ENCODE peak calls at places on chromosomes 13 and 19, in ten cellular contexts. O is fibroblast of lung; W is BE2C; Q is H1; T is psoas muscle; G is CD4-positive, CD25-positive, alpha-beta regulatory T cell; K is PC-3; X is neuronal stem cell; N is tibial artery; P is cardiac muscle cell. H is an unnamed sample. For H3K4me1, the result is how much of the 10 kb centered on the place peaks cover.

GRCh38 chr19:45496349-45496953 is 396 bp downstream of the RTN2 start:
- DNase-seq in K (peak), W (peak), O (no peak), P (peak), T (peak), Q (no peak), N (no peak), X (peak), G (peak), H (no peak)

GRCh38 chr19:3899531-3900294 is 19.2 kb downstream of the ATCAY start:
- DNase-seq in N (peak), X (no peak), Q (no peak), G (no peak), K (peak), T (no peak), W (no peak), O (no peak), P (no peak), H (no peak)

GRCh38 chr13:99693812-99694211 is 192.5 kb downstream of the TM9SF2 start:
- DNase-seq in G (no peak), P (no peak), K (no peak), T (no peak), Q (no peak), O (no peak), W (no peak), X (no peak), N (no peak), H (no peak)

GRCh38 chr19:17777840-17778620 is 16.9 kb upstream of the B3GNT3 start:
- DNase-seq in N (peak), X (peak), G (no peak), P (peak), O (no peak), K (peak), Q (peak), W (peak), T (peak), H (no peak)

GRCh38 chr19:47725759-47726401 is 12.7 kb downstream of the EHD2 start:
- DNase-seq in N (no peak), K (no peak), Q (no peak), P (no peak), G (no peak), T (no peak), W (no peak), X (no peak), O (no peak), H (no peak)

GRCh38 chr13:32164622-32165268 is 133.2 kb downstream of the FRY start:
- DNase-seq in W (peak), T (no peak), G (peak), O (peak), Q (peak), N (no peak), K (peak), X (peak), P (peak), H (no peak)

GRCh38 chr13:22369090-22369489 is 698.2 kb downstream of the FGF9 start:
- DNase-seq in P (no peak), N (no peak), X (no peak), T (no peak), W (no peak), Q (no peak), O (no peak), K (no peak), G (no peak), H (no peak)

GRCh38 chr13:111402441-111402840 is 82.0 kb downstream of the TEX29 start:
- DNase-seq in G (no peak), T (no peak), Q (no peak), N (peak), K (no peak), W (no peak), P (no peak), O (no peak), X (no peak), H (no peak)

GRCh38 chr13:98157188-98157587 is 14.3 kb downstream of the FARP1 start:
- DNase-seq in Q (no peak), T (no peak), N (no peak), W (no peak), K (no peak), X (no peak), O (no peak), G (no peak), P (no peak), H (no peak)

GRCh38 chr13:106471957-106472543 is 63.4 kb downstream of the EFNB2 start:
- DNase-seq in T (no peak), Q (peak), K (peak), O (peak), W (peak), X (peak), N (no peak), P (peak), G (no peak), H (no peak)

GRCh38 chr19:10769533-10770491 is 51.9 kb downstream of the DNM2 start:
- DNase-seq in K (peak), N (no peak), T (peak), G (no peak), X (no peak), P (peak), W (peak), Q (no peak), O (peak), H (no peak)

GRCh38 chr19:870963-871401 is 11.5 kb downstream of the CFD start:
- DNase-seq in K (no peak), X (no peak), P (no peak), O (peak), N (no peak), G (no peak), T (peak), W (peak), Q (no peak), H (no peak)

GRCh38 chr19:10896851-10897526 is 25.6 kb downstream of the CARM1 start:
- DNase-seq in K (peak), Q (no peak), T (no peak), W (no peak), O (no peak), N (no peak), X (no peak), P (no peak), G (no peak), H (no peak)

GRCh38 chr13:102373221-102373620 is 28.6 kb downstream of the FGF14 start:
- DNase-seq in N (no peak), O (no peak), K (no peak), G (no peak), X (no peak), W (no peak), T (no peak), P (no peak), Q (no peak), H (no peak)

GRCh38 chr13:75345191-75345590 is 136.8 kb downstream of the TBC1D4 start:
- DNase-seq in P (no peak), N (no peak), X (no peak), T (no peak), G (no peak), K (no peak), W (no peak), Q (no peak), O (no peak), H (no peak)

GRCh38 chr13:47144782-47145181 is 247.9 kb upstream of the HTR2A start:
- DNase-seq in X (no peak), T (no peak), O (no peak), P (no peak), K (no peak), N (no peak), Q (no peak), G (no peak), W (no peak), H (no peak)

GRCh38 chr13:100473087-100473486 is 115.5 kb downstream of the GGACT start:
- DNase-seq in P (peak), K (no peak), W (no peak), T (no peak), O (no peak), Q (no peak), N (no peak), X (peak), G (no peak), H (no peak)

GRCh38 chr13:43802511-43802910 is 15.7 kb upstream of the ENOX1 start:
- DNase-seq in N (no peak), Q (no peak), X (no peak), K (peak), W (no peak), T (no peak), O (no peak), P (no peak), G (no peak), H (no peak)

DNA sequence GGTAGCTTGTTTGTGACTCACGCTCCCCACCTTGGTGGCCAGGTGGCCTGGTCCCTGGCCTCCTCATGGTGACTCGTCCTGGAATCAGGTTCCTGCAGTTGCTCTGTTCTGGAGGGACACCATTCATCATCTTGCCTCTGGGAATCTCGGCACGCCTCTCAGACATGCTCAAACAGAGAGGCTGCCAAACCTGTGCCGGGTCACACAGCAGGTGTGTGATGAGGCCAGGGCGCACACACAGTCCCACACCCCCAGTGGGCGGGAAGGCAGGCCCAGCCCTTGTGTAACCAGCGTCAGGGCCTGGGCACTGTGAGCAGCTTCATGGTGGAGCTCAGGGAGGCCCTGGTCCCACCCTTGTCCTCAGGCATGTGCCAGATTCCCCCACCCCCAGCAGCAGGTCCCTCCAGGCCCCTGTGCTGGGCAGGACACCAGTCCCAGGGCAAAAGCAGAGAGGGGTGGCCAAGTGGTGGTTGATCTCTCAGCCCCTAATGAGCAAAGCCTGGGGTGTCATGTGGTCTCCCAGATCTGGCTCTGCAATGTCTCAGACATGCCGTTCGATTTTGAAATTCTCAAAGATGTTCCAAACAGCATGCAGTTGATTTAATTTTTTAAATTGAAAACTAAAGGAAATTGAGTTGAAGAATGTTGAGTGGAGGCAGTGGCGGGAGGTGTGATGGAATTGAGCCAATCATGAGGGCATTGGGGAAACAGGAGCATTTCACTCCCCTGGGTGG is 12.1 kb downstream of the CEBPA start:
- DNase-seq in P (no peak), Q (no peak), G (no peak), W (no peak), N (no peak), X (no peak), T (peak), O (no peak), K (peak), H (no peak)
- H3K4me1 ChIP-seq in P (under half), Q (under half), G (under half), W (under half), N (under half), X (under half), T (under half), O (under half), K (under half), H (half or more)

DNA sequence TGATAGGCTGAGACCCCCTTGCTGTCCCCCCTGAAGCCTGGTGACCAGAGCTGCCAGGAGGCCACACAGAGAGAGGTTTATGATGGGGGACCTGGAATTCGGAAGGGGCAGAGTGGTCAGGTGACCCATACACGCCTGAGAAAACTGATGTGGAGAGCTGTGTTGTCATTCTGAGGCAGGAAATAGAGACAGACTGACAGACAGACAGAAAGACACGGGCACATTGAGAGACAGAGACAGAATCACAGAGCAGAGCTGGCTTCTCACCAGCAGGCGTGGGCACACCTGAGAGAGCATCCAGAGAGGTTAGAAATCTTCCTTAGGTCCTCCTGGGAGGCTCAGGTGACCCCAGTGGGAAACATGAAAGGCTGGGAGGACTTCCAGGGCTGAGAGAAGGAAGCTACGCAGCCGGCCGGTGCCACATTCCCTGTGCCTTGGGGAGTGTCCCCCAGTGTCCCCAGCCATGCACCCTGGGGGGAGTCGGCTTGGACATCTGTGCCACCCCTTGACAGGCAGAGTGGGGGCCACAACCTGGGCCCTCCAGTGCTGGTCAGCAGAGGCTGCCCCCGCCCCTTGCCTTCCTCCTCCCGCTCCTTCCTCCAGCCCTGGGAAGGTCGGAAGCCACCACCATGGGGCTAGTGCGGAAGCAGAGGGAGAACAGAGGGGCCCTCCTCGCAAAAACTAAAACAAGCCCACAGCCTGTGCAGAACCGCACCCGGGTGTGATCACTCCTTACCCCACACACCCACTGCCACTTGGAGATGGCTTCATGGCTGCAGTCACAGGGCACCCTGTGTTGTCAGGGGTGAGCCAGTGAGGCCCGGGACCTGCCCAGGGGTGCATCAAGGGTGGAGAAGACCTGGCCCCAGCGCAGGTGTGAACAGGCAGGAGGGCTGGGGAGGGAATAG is 2.2 kb downstream of the FFAR1 start:
- DNase-seq in P (no peak), X (no peak), N (peak), Q (no peak), W (no peak), T (no peak), K (no peak), O (no peak), G (no peak), H (peak)
- H3K4me1 ChIP-seq in P (under half), X (under half), N (under half), Q (under half), W (under half), T (under half), K (under half), O (under half), G (under half), H (under half)

DNA sequence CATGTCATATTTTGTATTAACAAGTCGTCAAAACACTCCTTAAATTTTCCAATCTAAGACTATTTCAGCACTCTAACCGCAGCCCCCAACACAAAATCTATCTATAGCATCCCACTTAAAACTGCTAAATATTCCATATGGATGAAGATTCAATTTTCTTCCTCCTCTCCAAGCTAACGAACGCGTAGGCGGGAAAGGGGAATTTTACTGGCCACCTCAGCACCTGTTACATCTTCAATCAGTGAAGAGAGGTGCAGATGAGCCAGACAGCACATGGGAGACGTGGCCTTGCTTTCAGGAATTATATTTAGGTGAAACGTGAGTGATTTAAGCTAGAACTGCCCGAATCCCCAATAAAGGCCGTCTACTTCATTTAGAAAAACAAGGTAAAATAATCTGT is 1.1 kb downstream of the RBM26 start:
- DNase-seq in N (no peak), P (no peak), W (no peak), X (no peak), G (no peak), T (no peak), K (no peak), Q (no peak), O (no peak), H (no peak)
- H3K4me1 ChIP-seq in N (under half), P (under half), W (under half), X (under half), G (half or more), T (half or more), K (under half), Q (under half), O (under half), H (half or more)

DNA sequence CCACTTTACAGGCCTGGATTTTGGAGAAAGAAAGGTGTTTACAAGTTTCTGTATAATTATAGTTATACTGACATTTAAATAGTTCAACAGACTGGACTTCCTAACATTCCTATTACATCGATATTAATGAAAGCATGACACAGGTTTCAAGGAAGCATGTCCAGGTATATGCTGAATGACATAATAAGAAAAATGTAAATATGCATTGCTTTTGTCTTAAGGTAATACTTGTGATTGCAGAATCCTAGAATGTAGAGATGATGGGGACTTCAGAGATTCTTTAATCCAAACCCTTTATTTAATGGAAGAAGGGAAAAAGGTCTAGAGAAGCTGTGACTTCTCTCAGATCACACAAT is 5.0 kb downstream of the STARD13 start:
- DNase-seq in Q (no peak), G (no peak), T (no peak), K (no peak), N (no peak), W (no peak), P (no peak), O (no peak), X (no peak), H (no peak)
- H3K4me1 ChIP-seq in Q (under half), G (under half), T (half or more), K (half or more), N (half or more), W (under half), P (under half), O (under half), X (under half), H (under half)

DNA sequence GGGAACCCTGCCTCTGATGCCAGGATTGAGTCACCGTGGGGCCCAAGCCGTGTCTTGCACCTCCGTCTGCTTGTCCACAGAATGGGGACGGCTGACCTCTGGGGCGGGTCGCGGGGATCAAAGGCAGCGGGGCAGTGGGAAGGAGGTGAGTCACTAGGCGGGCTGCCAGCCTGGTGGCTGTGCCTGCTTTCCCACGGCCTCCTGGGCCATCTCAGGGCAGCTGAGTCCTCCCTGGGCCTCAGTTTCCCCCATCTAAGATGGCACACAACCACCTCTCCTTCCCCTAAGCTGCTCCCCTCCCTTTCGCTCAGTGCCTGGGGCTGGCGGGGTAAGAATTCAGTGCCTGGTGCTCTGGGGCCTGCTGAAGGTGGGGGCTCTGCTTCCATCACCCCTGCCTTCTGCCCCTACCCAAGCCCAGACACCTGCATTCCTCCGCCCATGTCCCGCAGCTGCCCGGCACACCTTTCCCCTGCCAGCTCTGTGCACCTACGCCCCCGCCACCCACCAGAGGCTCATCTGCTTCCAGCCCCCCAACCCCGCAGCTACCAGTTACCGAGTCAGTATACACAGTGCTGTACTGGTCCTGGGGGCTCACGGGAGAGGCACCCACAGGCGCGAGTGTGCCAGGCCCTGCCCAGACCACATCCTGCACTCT is 3.5 kb downstream of the MKNK2 start:
- DNase-seq in O (peak), Q (no peak), X (no peak), K (peak), T (peak), G (no peak), N (peak), W (no peak), P (no peak), H (no peak)
- H3K4me1 ChIP-seq in O (under half), Q (under half), X (under half), K (under half), T (half or more), G (half or more), N (half or more), W (under half), P (under half), H (half or more)

GRCh38 chr19:6894313-6894712 is 6.9 kb downstream of the ADGRE1 start:
- DNase-seq in W (no peak), O (no peak), X (no peak), G (no peak), P (no peak), K (no peak), T (no peak), Q (no peak), N (no peak), H (no peak)
- H3K4me1 ChIP-seq in W (under half), O (under half), X (under half), G (under half), P (under half), K (under half), T (under half), Q (under half), N (under half), H (under half)

DNA sequence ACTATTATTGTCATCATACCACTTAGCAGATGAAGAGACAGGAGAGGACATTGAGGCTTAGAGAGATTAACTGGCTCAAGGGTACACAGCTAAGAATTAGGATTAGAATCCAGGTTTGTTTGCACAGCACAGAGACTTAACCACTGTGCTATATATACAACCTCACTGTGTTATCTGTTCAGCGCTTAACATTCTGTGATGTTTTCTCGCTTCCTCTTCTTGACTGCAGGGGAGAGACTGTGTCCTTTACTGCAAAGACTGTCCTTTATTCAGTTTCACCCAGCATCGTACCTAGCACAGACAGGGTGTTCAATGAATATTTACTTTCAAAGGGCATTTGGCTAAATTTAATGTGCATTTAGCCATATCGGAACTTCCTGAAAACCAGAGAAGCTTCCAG is 54.9 kb upstream of the PCDH8 start:
- DNase-seq in N (no peak), W (no peak), Q (no peak), X (no peak), O (no peak), G (no peak), T (no peak), P (no peak), K (no peak), H (no peak)
- H3K4me1 ChIP-seq in N (under half), W (under half), Q (under half), X (under half), O (under half), G (under half), T (under half), P (under half), K (under half), H (under half)